ENCODE peak calls at places on chromosome 12, in eight cellular contexts. A, R, N, E, O, L, G and T are unnamed samples.

GRCh38 chr12:48027183-48028002 is 23.1 kb upstream of the COL2A1 start:
- DNase-seq in G (no peak), E (no peak), R (peak), L (no peak), N (no peak), O (no peak), A (no peak), T (no peak)

GRCh38 chr12:32739279-32739678 is 16.4 kb downstream of the YARS2 start:
- DNase-seq in L (no peak), G (no peak), N (no peak), E (no peak), O (no peak), A (no peak), R (no peak), T (no peak)

GRCh38 chr12:16674885-16675284 is 68.9 kb upstream of the LMO3 start:
- DNase-seq in E (no peak), L (no peak), O (no peak), N (no peak), A (no peak), G (no peak), R (no peak), T (no peak)

GRCh38 chr12:51895378-51896135 is 7.7 kb downstream of the ANKRD33 start:
- DNase-seq in L (no peak), N (no peak), A (no peak), E (no peak), R (no peak), O (no peak), G (no peak), T (no peak)

GRCh38 chr12:47602330-47602729 is 103.5 kb downstream of the RPAP3 start:
- DNase-seq in A (no peak), L (no peak), N (no peak), O (no peak), E (no peak), G (no peak), R (no peak), T (no peak)

GRCh38 chr12:3054993-3055711 is 22.0 kb upstream of the TSPAN9 start:
- DNase-seq in R (no peak), O (no peak), E (no peak), L (no peak), G (no peak), A (no peak), N (no peak), T (no peak)

GRCh38 chr12:49094104-49094948 is at the start of gene DHH:
- DNase-seq in A (no peak), G (peak), E (no peak), R (peak), L (no peak), O (peak), N (peak), T (no peak)

GRCh38 chr12:34387711-34388635 is 365.7 kb downstream of the ALG10 start:
- DNase-seq in N (no peak), A (no peak), R (no peak), E (no peak), G (no peak), O (no peak), L (no peak), T (no peak)

GRCh38 chr12:29245246-29245645 is 96.2 kb downstream of the FAR2 start:
- DNase-seq in R (no peak), E (no peak), G (no peak), N (no peak), L (no peak), O (peak), A (no peak), T (no peak)

GRCh38 chr12:11765817-11766794 is 116.6 kb downstream of the ETV6 start:
- DNase-seq in R (no peak), L (no peak), A (peak), O (no peak), E (peak), G (no peak), N (no peak), T (no peak)

GRCh38 chr12:30414507-30414906 is 281.2 kb downstream of the IPO8 start:
- DNase-seq in L (no peak), G (no peak), O (no peak), N (no peak), R (no peak), E (no peak), A (no peak), T (no peak)

GRCh38 chr12:9668141-9669018 is 1.1 kb upstream of the CLEC2D start:
- DNase-seq in L (no peak), A (no peak), G (no peak), N (no peak), R (no peak), O (no peak), E (no peak), T (no peak)

GRCh38 chr12:2973566-2973965 is 14.4 kb downstream of the TEAD4 start:
- DNase-seq in L (no peak), N (no peak), G (no peak), E (no peak), O (no peak), A (no peak), R (no peak), T (no peak)

GRCh38 chr12:118061876-118062791 is 1.2 kb upstream of the WSB2 start:
- DNase-seq in E (peak), N (peak), O (peak), L (no peak), G (no peak), R (peak), A (peak), T (no peak)

GRCh38 chr12:120091371-120092090 is 25.0 kb downstream of the RAB35 start:
- DNase-seq in R (no peak), A (peak), L (no peak), O (no peak), E (no peak), N (no peak), G (no peak), T (no peak)

GRCh38 chr12:2126676-2127406 is 74.1 kb downstream of the CACNA1C start:
- DNase-seq in N (no peak), L (no peak), E (no peak), G (no peak), A (no peak), R (no peak), O (no peak), T (no peak)

GRCh38 chr12:1922075-1922709 is 3.7 kb upstream of the CACNA2D4 start:
- DNase-seq in A (no peak), G (no peak), O (no peak), L (no peak), E (peak), R (no peak), N (peak), T (no peak)

GRCh38 chr12:105201389-105201788 is 34.6 kb downstream of the APPL2 start:
- DNase-seq in E (no peak), R (no peak), L (no peak), O (no peak), A (no peak), G (no peak), N (no peak), T (no peak)

GRCh38 chr12:29317556-29318363 is 63.2 kb downstream of the ERGIC2 start:
- DNase-seq in O (peak), A (peak), G (peak), R (peak), L (no peak), N (peak), E (peak), T (peak)

GRCh38 chr12:77213316-77213715 is 147.9 kb upstream of the E2F7 start:
- DNase-seq in A (no peak), L (no peak), R (no peak), N (no peak), E (no peak), G (no peak), O (no peak), T (no peak)

GRCh38 chr12:79344855-79345840 is 345.6 kb downstream of the PAWR start:
- DNase-seq in L (no peak), G (peak), N (peak), A (peak), O (peak), R (peak), E (no peak), T (peak)